ENCODE peak calls at places on chromosomes 2 and 18, in five cellular contexts. One of them, this sample, is unnamed.

GRCh38 chr18:59249186-59249774 is 24.0 kb downstream of the RAX start:
- DNase-seq in activated CD8-positive, alpha-beta T cell treated with anti-CD3 and anti-CD28 coated beads for 36 hours: peak
- DNase-seq in psoas muscle: no peak
- DNase-seq in GM20000: peak
- DNase-seq in MCF 10A: peak
- DNase-seq in this sample: peak

GRCh38 chr2:187988348-187988747 is 303.3 kb upstream of the GULP1 start:
- DNase-seq in activated CD8-positive, alpha-beta T cell treated with anti-CD3 and anti-CD28 coated beads for 36 hours: no peak
- DNase-seq in psoas muscle: no peak
- DNase-seq in GM20000: no peak
- DNase-seq in MCF 10A: no peak
- DNase-seq in this sample: no peak

GRCh38 chr2:181977661-181978350 is 7.8 kb upstream of the PPP1R1C start:
- DNase-seq in activated CD8-positive, alpha-beta T cell treated with anti-CD3 and anti-CD28 coated beads for 36 hours: peak
- DNase-seq in psoas muscle: no peak
- DNase-seq in GM20000: no peak
- DNase-seq in MCF 10A: peak
- DNase-seq in this sample: no peak

GRCh38 chr2:161981679-161982300 is 92.2 kb downstream of the DPP4 start:
- DNase-seq in activated CD8-positive, alpha-beta T cell treated with anti-CD3 and anti-CD28 coated beads for 36 hours: no peak
- DNase-seq in psoas muscle: no peak
- DNase-seq in GM20000: no peak
- DNase-seq in MCF 10A: no peak
- DNase-seq in this sample: no peak

GRCh38 chr2:54422072-54422581 is 34.0 kb upstream of the SPTBN1 start:
- DNase-seq in activated CD8-positive, alpha-beta T cell treated with anti-CD3 and anti-CD28 coated beads for 36 hours: peak
- DNase-seq in psoas muscle: no peak
- DNase-seq in GM20000: no peak
- DNase-seq in MCF 10A: no peak
- DNase-seq in this sample: no peak

GRCh38 chr2:235051436-235052260 is 99.8 kb downstream of the SH3BP4 start:
- DNase-seq in activated CD8-positive, alpha-beta T cell treated with anti-CD3 and anti-CD28 coated beads for 36 hours: no peak
- DNase-seq in psoas muscle: peak
- DNase-seq in GM20000: no peak
- DNase-seq in MCF 10A: no peak
- DNase-seq in this sample: peak

GRCh38 chr2:58042486-58042970 is 4.1 kb upstream of the VRK2 start:
- DNase-seq in activated CD8-positive, alpha-beta T cell treated with anti-CD3 and anti-CD28 coated beads for 36 hours: peak
- DNase-seq in psoas muscle: no peak
- DNase-seq in GM20000: no peak
- DNase-seq in MCF 10A: peak
- DNase-seq in this sample: no peak

GRCh38 chr2:152477347-152478092 is 142.5 kb downstream of the FMNL2 start:
- DNase-seq in activated CD8-positive, alpha-beta T cell treated with anti-CD3 and anti-CD28 coated beads for 36 hours: no peak
- DNase-seq in psoas muscle: no peak
- DNase-seq in GM20000: no peak
- DNase-seq in MCF 10A: peak
- DNase-seq in this sample: no peak

GRCh38 chr2:157439792-157440186 is 4.1 kb downstream of the CYTIP start:
- DNase-seq in activated CD8-positive, alpha-beta T cell treated with anti-CD3 and anti-CD28 coated beads for 36 hours: peak
- DNase-seq in psoas muscle: no peak
- DNase-seq in GM20000: peak
- DNase-seq in MCF 10A: no peak
- DNase-seq in this sample: no peak

GRCh38 chr2:156589381-156590079 is 153.4 kb downstream of the GPD2 start:
- DNase-seq in activated CD8-positive, alpha-beta T cell treated with anti-CD3 and anti-CD28 coated beads for 36 hours: peak
- DNase-seq in psoas muscle: no peak
- DNase-seq in GM20000: peak
- DNase-seq in MCF 10A: peak
- DNase-seq in this sample: no peak

GRCh38 chr2:161243873-161244272 is 64.4 kb upstream of the PSMD14 start:
- DNase-seq in activated CD8-positive, alpha-beta T cell treated with anti-CD3 and anti-CD28 coated beads for 36 hours: peak
- DNase-seq in psoas muscle: no peak
- DNase-seq in GM20000: peak
- DNase-seq in MCF 10A: no peak
- DNase-seq in this sample: peak

GRCh38 chr18:6624271-6624670 is 105.2 kb upstream of the ARHGAP28 start:
- DNase-seq in activated CD8-positive, alpha-beta T cell treated with anti-CD3 and anti-CD28 coated beads for 36 hours: no peak
- DNase-seq in psoas muscle: no peak
- DNase-seq in GM20000: no peak
- DNase-seq in MCF 10A: peak
- DNase-seq in this sample: no peak

GRCh38 chr2:64311948-64312621 is 141.9 kb upstream of the LGALSL start:
- DNase-seq in activated CD8-positive, alpha-beta T cell treated with anti-CD3 and anti-CD28 coated beads for 36 hours: no peak
- DNase-seq in psoas muscle: peak
- DNase-seq in GM20000: no peak
- DNase-seq in MCF 10A: peak
- DNase-seq in this sample: peak

GRCh38 chr2:238462782-238463396 is 36.2 kb downstream of the ASB1 start:
- DNase-seq in activated CD8-positive, alpha-beta T cell treated with anti-CD3 and anti-CD28 coated beads for 36 hours: no peak
- DNase-seq in psoas muscle: no peak
- DNase-seq in GM20000: peak
- DNase-seq in MCF 10A: peak
- DNase-seq in this sample: no peak

GRCh38 chr2:175366814-175367213 is 185.3 kb upstream of the ATP5MC3 start:
- DNase-seq in activated CD8-positive, alpha-beta T cell treated with anti-CD3 and anti-CD28 coated beads for 36 hours: peak
- DNase-seq in psoas muscle: no peak
- DNase-seq in GM20000: peak
- DNase-seq in MCF 10A: peak
- DNase-seq in this sample: peak
- TF ChIP-seq CTCF in activated CD8-positive, alpha-beta T cell treated with anti-CD3 and anti-CD28 coated beads for 36 hours: peak
- TF ChIP-seq CTCF in psoas muscle: peak
- TF ChIP-seq CTCF in GM20000: peak
- TF ChIP-seq CTCF in MCF 10A: peak
- TF ChIP-seq CTCF in this sample: peak

GRCh38 chr2:43538034-43538670 is 57.7 kb downstream of the THADA start:
- DNase-seq in activated CD8-positive, alpha-beta T cell treated with anti-CD3 and anti-CD28 coated beads for 36 hours: no peak
- DNase-seq in psoas muscle: no peak
- DNase-seq in GM20000: no peak
- DNase-seq in MCF 10A: no peak
- DNase-seq in this sample: no peak

GRCh38 chr2:43539436-43539835 is 56.4 kb downstream of the THADA start:
- DNase-seq in activated CD8-positive, alpha-beta T cell treated with anti-CD3 and anti-CD28 coated beads for 36 hours: no peak
- DNase-seq in psoas muscle: no peak
- DNase-seq in GM20000: no peak
- DNase-seq in MCF 10A: no peak
- DNase-seq in this sample: no peak

GRCh38 chr2:43534569-43534968 is 61.3 kb downstream of the THADA start:
- DNase-seq in activated CD8-positive, alpha-beta T cell treated with anti-CD3 and anti-CD28 coated beads for 36 hours: no peak
- DNase-seq in psoas muscle: no peak
- DNase-seq in GM20000: no peak
- DNase-seq in MCF 10A: no peak
- DNase-seq in this sample: no peak

GRCh38 chr2:43539991-43540860 is 55.6 kb downstream of the THADA start:
- DNase-seq in activated CD8-positive, alpha-beta T cell treated with anti-CD3 and anti-CD28 coated beads for 36 hours: no peak
- DNase-seq in psoas muscle: peak
- DNase-seq in GM20000: no peak
- DNase-seq in MCF 10A: peak
- DNase-seq in this sample: no peak

DNA sequence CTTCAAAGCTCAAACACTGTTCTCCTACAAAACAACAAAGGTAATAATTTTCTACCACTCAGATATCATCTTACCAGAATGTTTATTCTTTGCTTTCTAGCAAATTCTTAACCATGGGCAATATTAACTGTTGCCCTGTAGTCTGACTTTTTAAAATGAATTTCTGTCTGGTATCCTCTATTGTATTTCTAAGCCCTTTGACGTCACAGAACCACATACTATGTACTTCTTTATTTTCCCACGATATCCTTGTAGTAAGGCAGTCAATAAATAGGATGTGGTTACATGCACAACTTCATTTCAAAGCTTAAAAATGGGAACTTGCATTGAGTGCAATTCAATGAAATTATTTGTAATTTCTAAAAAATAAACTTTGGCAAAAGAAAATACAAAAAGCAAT is 58.7 kb downstream of the THADA start:
- DNase-seq in activated CD8-positive, alpha-beta T cell treated with anti-CD3 and anti-CD28 coated beads for 36 hours: no peak
- DNase-seq in psoas muscle: no peak
- DNase-seq in GM20000: no peak
- DNase-seq in MCF 10A: peak
- DNase-seq in this sample: no peak
- TF ChIP-seq CTCF in activated CD8-positive, alpha-beta T cell treated with anti-CD3 and anti-CD28 coated beads for 36 hours: no peak
- TF ChIP-seq CTCF in psoas muscle: no peak
- TF ChIP-seq CTCF in GM20000: no peak
- TF ChIP-seq CTCF in MCF 10A: no peak
- TF ChIP-seq CTCF in this sample: no peak

GRCh38 chr2:173568054-173568453 is 213.4 kb downstream of the CDCA7 start:
- DNase-seq in activated CD8-positive, alpha-beta T cell treated with anti-CD3 and anti-CD28 coated beads for 36 hours: peak
- DNase-seq in psoas muscle: no peak
- DNase-seq in GM20000: no peak
- DNase-seq in MCF 10A: peak
- DNase-seq in this sample: peak
- TF ChIP-seq CTCF in activated CD8-positive, alpha-beta T cell treated with anti-CD3 and anti-CD28 coated beads for 36 hours: peak
- TF ChIP-seq CTCF in psoas muscle: peak
- TF ChIP-seq CTCF in GM20000: no peak
- TF ChIP-seq CTCF in MCF 10A: peak
- TF ChIP-seq CTCF in this sample: peak

GRCh38 chr2:148978026-148978685 is 60.3 kb upstream of the LYPD6B start:
- DNase-seq in activated CD8-positive, alpha-beta T cell treated with anti-CD3 and anti-CD28 coated beads for 36 hours: no peak
- DNase-seq in psoas muscle: no peak
- DNase-seq in GM20000: no peak
- DNase-seq in MCF 10A: no peak
- DNase-seq in this sample: peak
- TF ChIP-seq CTCF in activated CD8-positive, alpha-beta T cell treated with anti-CD3 and anti-CD28 coated beads for 36 hours: no peak
- TF ChIP-seq CTCF in psoas muscle: no peak
- TF ChIP-seq CTCF in GM20000: no peak
- TF ChIP-seq CTCF in MCF 10A: no peak
- TF ChIP-seq CTCF in this sample: peak

DNA sequence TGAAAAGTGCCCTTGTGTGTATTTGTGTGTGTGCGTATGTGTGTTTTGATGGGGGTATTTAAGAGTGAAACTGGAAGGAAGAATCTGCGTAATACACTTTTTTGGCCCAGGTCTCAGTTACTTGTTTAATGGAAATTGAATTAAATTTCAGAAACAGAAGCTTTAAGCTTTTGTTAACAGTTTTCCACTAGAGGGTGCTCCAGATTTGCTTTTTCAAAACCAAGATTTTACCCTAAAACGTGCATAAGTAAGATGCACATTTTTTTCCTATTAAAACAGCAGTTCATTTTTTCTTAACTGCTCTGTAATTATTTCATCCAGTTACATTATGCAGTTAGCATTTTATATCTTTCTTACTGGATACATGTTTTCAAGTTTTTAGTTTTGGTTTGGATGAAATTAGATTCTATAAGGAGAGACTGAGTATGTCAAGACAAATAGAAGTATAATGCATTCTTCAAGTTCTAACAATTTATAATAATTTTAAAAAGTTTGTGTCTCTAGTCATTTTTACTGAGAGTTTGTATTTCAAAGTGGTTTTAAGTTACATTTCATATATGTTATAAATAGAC is 97.2 kb downstream of the PIK3C3 start:
- DNase-seq in activated CD8-positive, alpha-beta T cell treated with anti-CD3 and anti-CD28 coated beads for 36 hours: no peak
- DNase-seq in psoas muscle: no peak
- DNase-seq in GM20000: no peak
- DNase-seq in MCF 10A: no peak
- DNase-seq in this sample: no peak
- TF ChIP-seq CTCF in activated CD8-positive, alpha-beta T cell treated with anti-CD3 and anti-CD28 coated beads for 36 hours: no peak
- TF ChIP-seq CTCF in psoas muscle: no peak
- TF ChIP-seq CTCF in GM20000: no peak
- TF ChIP-seq CTCF in MCF 10A: peak
- TF ChIP-seq CTCF in this sample: peak

DNA sequence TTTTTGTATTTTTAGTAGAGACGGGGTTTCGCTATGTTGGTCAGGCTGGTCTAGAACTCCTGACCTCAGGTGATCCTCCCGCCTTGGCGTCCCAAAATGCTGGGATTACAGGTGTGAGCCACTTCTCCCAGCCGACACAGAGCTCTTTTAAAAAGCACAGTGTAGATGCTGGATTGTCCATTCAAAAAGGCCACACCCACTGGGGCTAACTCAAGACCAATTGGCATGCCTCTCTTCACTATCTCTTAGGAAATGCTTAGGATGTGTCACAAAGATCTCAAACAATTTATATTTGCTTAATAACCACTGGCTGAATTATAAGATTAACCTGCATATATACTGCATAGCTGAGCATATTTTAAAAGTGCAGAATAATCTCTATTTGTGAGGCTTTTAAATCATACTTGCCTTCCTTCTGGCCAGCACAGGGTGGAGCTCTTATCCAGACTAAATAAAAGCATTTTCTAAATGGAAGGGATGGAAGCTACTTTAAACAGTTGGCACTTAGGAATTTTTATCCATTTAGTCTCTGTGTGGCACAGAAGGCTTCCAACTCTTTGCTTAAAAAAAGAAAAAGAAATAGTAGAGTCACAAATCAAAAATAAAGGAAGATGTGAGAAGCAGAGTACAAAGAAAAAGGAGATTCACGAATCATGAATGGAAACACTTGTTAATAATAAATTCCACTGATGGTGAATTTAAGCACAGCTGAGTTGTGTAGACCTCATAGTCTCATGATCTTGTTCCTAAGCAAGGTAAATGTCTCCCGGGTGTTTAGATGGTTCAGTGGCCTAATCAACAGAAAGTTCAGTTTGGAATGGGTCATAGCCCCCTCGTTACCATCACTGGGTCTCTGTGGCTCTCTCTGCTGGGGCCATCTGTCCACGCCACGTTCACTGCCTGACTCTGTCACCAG is 22.4 kb downstream of the CRYGD start:
- DNase-seq in activated CD8-positive, alpha-beta T cell treated with anti-CD3 and anti-CD28 coated beads for 36 hours: no peak
- DNase-seq in psoas muscle: no peak
- DNase-seq in GM20000: no peak
- DNase-seq in MCF 10A: peak
- DNase-seq in this sample: no peak
- TF ChIP-seq CTCF in activated CD8-positive, alpha-beta T cell treated with anti-CD3 and anti-CD28 coated beads for 36 hours: peak
- TF ChIP-seq CTCF in psoas muscle: no peak
- TF ChIP-seq CTCF in GM20000: no peak
- TF ChIP-seq CTCF in MCF 10A: peak
- TF ChIP-seq CTCF in this sample: peak

This sample was measured in endodermal cell.